ENCODE peak calls at places on chromosomes 4 and X, in six cellular contexts. A is NCI-H1436; G is activated CD4-positive, alpha-beta T cell treated with anti-CD3 and anti-CD28 coated beads, Interleukin-2, amount 10 ng/mL, durations not matched to agents 7 days and 5 days; S is stimulated activated CD8-positive, alpha-beta memory T cell treated with anti-CD3 and anti-CD28 coated beads, Interleukin-12 subunit alpha, Interleukin-12 subunit beta, amount 100 ng/mL, for 4 hours; T is GM20000; Q is nucleus accumbens. L is an unnamed sample.

GRCh38 chr4:113394730-113395530 is 345.5 kb downstream of the ANK2 start:
- DNase-seq in A (peak; percentile 82), G (peak; percentile 79), S (peak; percentile 3), T (peak; percentile 51), Q (peak; percentile 10), L (no peak)

GRCh38 chr4:82594466-82594865 is 32.7 kb upstream of the TMEM150C start:
- DNase-seq in A (no peak), G (no peak), S (no peak), T (no peak), Q (no peak), L (no peak)

GRCh38 chrX:38212246-38212645 is 8.4 kb downstream of the SRPX start:
- DNase-seq in A (no peak), G (no peak), S (no peak), T (no peak), Q (no peak), L (no peak)

GRCh38 chr4:170139764-170140163 is 50.0 kb upstream of the AADAT start:
- DNase-seq in A (no peak), G (no peak), S (no peak), T (no peak), Q (no peak), L (no peak)

GRCh38 chr4:128565565-128566186 is 243.8 kb upstream of the JADE1 start:
- DNase-seq in A (peak; percentile 5), G (peak; percentile 9), S (no peak), T (peak; percentile 37), Q (peak; percentile 5), L (no peak)

GRCh38 chr4:2537011-2537830 is 774 bp downstream of the FAM193A start:
- DNase-seq in A (no peak), G (peak; percentile 46), S (peak; percentile 53), T (peak; percentile 55), Q (peak; percentile 53), L (peak; percentile 61)

GRCh38 chrX:111519215-111519614 is 7.8 kb downstream of the SERTM2 start:
- DNase-seq in A (peak; percentile 10), G (no peak), S (no peak), T (no peak), Q (no peak), L (no peak)

GRCh38 chr4:186149872-186150271 is 41.5 kb upstream of the CYP4V2 start:
- DNase-seq in A (peak; percentile 40), G (no peak), S (no peak), T (no peak), Q (no peak), L (no peak)

GRCh38 chr4:172726001-172726423 is 442.6 kb upstream of the GALNT7 start:
- DNase-seq in A (no peak), G (no peak), S (no peak), T (no peak), Q (no peak), L (no peak)